ENCODE peak calls at places on chromosome 11, in six cellular contexts. One of them, this sample, is unnamed. For H3K9me3 and H3K4me1, the result is how much of the 10 kb centered on the place peaks cover.

GRCh38 chr11:10454902-10455631 is at the start of gene AMPD3:
- DNase-seq in endothelial cell of umbilical vein: no peak
- DNase-seq in adrenal gland: peak
- DNase-seq in esophagus squamous epithelium: no peak
- DNase-seq in stomach: no peak
- DNase-seq in IMR-90: peak
- DNase-seq in this sample: peak

GRCh38 chr11:3853935-3854659 is 1.4 kb upstream of the STIM1 start:
- DNase-seq in endothelial cell of umbilical vein: no peak
- DNase-seq in adrenal gland: peak
- DNase-seq in esophagus squamous epithelium: no peak
- DNase-seq in stomach: peak
- DNase-seq in IMR-90: no peak
- DNase-seq in this sample: peak

GRCh38 chr11:90234977-90235376 is 12.1 kb upstream of the CHORDC1 start:
- DNase-seq in endothelial cell of umbilical vein: no peak
- DNase-seq in adrenal gland: no peak
- DNase-seq in esophagus squamous epithelium: no peak
- DNase-seq in stomach: no peak
- DNase-seq in IMR-90: no peak
- DNase-seq in this sample: no peak

GRCh38 chr11:78085972-78086371 is 6.3 kb upstream of the NDUFC2 start:
- DNase-seq in endothelial cell of umbilical vein: no peak
- DNase-seq in adrenal gland: no peak
- DNase-seq in esophagus squamous epithelium: no peak
- DNase-seq in stomach: no peak
- DNase-seq in IMR-90: no peak
- DNase-seq in this sample: no peak

GRCh38 chr11:119518746-119519382 is 95.9 kb upstream of the THY1 start:
- DNase-seq in endothelial cell of umbilical vein: peak
- DNase-seq in adrenal gland: no peak
- DNase-seq in esophagus squamous epithelium: no peak
- DNase-seq in stomach: no peak
- DNase-seq in IMR-90: peak
- DNase-seq in this sample: no peak

GRCh38 chr11:91394073-91394717 is 830.4 kb upstream of the FAT3 start:
- DNase-seq in endothelial cell of umbilical vein: no peak
- DNase-seq in adrenal gland: no peak
- DNase-seq in esophagus squamous epithelium: no peak
- DNase-seq in stomach: no peak
- DNase-seq in IMR-90: no peak
- DNase-seq in this sample: no peak

GRCh38 chr11:102494216-102494615 is 36.3 kb downstream of the MMP7 start:
- DNase-seq in endothelial cell of umbilical vein: peak
- DNase-seq in adrenal gland: no peak
- DNase-seq in esophagus squamous epithelium: no peak
- DNase-seq in stomach: peak
- DNase-seq in IMR-90: peak
- DNase-seq in this sample: no peak

GRCh38 chr11:1896895-1897294 is 5.2 kb upstream of the PRR33 start:
- DNase-seq in endothelial cell of umbilical vein: no peak
- DNase-seq in adrenal gland: no peak
- DNase-seq in esophagus squamous epithelium: no peak
- DNase-seq in stomach: no peak
- DNase-seq in IMR-90: no peak
- DNase-seq in this sample: no peak

GRCh38 chr11:65867284-65868071 is 5.1 kb downstream of the EFEMP2 start:
- DNase-seq in endothelial cell of umbilical vein: no peak
- DNase-seq in adrenal gland: no peak
- DNase-seq in esophagus squamous epithelium: no peak
- DNase-seq in stomach: no peak
- DNase-seq in IMR-90: no peak
- DNase-seq in this sample: no peak

GRCh38 chr11:27459191-27459590 is 13.4 kb downstream of the LGR4 start:
- DNase-seq in endothelial cell of umbilical vein: no peak
- DNase-seq in adrenal gland: no peak
- DNase-seq in esophagus squamous epithelium: no peak
- DNase-seq in stomach: no peak
- DNase-seq in IMR-90: no peak
- DNase-seq in this sample: no peak

GRCh38 chr11:45885274-45885920 is at the start of gene MAPK8IP1:
- DNase-seq in endothelial cell of umbilical vein: peak
- DNase-seq in adrenal gland: peak
- DNase-seq in esophagus squamous epithelium: no peak
- DNase-seq in stomach: peak
- DNase-seq in IMR-90: no peak
- DNase-seq in this sample: no peak

GRCh38 chr11:43738600-43739409 is 58.3 kb downstream of the HSD17B12 start:
- DNase-seq in endothelial cell of umbilical vein: no peak
- DNase-seq in adrenal gland: peak
- DNase-seq in esophagus squamous epithelium: no peak
- DNase-seq in stomach: no peak
- DNase-seq in IMR-90: peak
- DNase-seq in this sample: peak

GRCh38 chr11:15800121-15800800 is 556.1 kb downstream of the SOX6 start:
- DNase-seq in endothelial cell of umbilical vein: no peak
- DNase-seq in adrenal gland: peak
- DNase-seq in esophagus squamous epithelium: no peak
- DNase-seq in stomach: peak
- DNase-seq in IMR-90: peak
- DNase-seq in this sample: peak

GRCh38 chr11:34898474-34898873 is 17.7 kb downstream of the APIP start:
- DNase-seq in endothelial cell of umbilical vein: no peak
- DNase-seq in adrenal gland: no peak
- DNase-seq in esophagus squamous epithelium: no peak
- DNase-seq in stomach: no peak
- DNase-seq in IMR-90: no peak
- DNase-seq in this sample: peak

GRCh38 chr11:34899633-34900016 is 16.6 kb downstream of the APIP start:
- DNase-seq in endothelial cell of umbilical vein: no peak
- DNase-seq in adrenal gland: no peak
- DNase-seq in esophagus squamous epithelium: no peak
- DNase-seq in stomach: no peak
- DNase-seq in IMR-90: no peak
- DNase-seq in this sample: no peak

GRCh38 chr11:34891611-34892010 is 24.6 kb downstream of the APIP start:
- DNase-seq in endothelial cell of umbilical vein: no peak
- DNase-seq in adrenal gland: no peak
- DNase-seq in esophagus squamous epithelium: no peak
- DNase-seq in stomach: no peak
- DNase-seq in IMR-90: no peak
- DNase-seq in this sample: no peak

GRCh38 chr11:34897171-34897870 is 18.9 kb downstream of the APIP start:
- DNase-seq in endothelial cell of umbilical vein: no peak
- DNase-seq in adrenal gland: no peak
- DNase-seq in esophagus squamous epithelium: no peak
- DNase-seq in stomach: no peak
- DNase-seq in IMR-90: no peak
- DNase-seq in this sample: no peak
- H3K9me3 ChIP-seq in endothelial cell of umbilical vein: under half
- H3K9me3 ChIP-seq in adrenal gland: under half
- H3K9me3 ChIP-seq in esophagus squamous epithelium: under half
- H3K9me3 ChIP-seq in stomach: under half
- H3K9me3 ChIP-seq in IMR-90: under half
- H3K9me3 ChIP-seq in this sample: under half

GRCh38 chr11:47503227-47503626 is 49.7 kb downstream of the CELF1 start:
- DNase-seq in endothelial cell of umbilical vein: no peak
- DNase-seq in adrenal gland: no peak
- DNase-seq in esophagus squamous epithelium: no peak
- DNase-seq in stomach: no peak
- DNase-seq in IMR-90: no peak
- DNase-seq in this sample: no peak
- H3K4me1 ChIP-seq in endothelial cell of umbilical vein: under half
- H3K4me1 ChIP-seq in adrenal gland: under half
- H3K4me1 ChIP-seq in esophagus squamous epithelium: half or more
- H3K4me1 ChIP-seq in stomach: half or more
- H3K4me1 ChIP-seq in IMR-90: under half
- H3K4me1 ChIP-seq in this sample: half or more

GRCh38 chr11:128720522-128720985 is 26.7 kb downstream of the FLI1 start:
- DNase-seq in endothelial cell of umbilical vein: peak
- DNase-seq in adrenal gland: no peak
- DNase-seq in esophagus squamous epithelium: no peak
- DNase-seq in stomach: peak
- DNase-seq in IMR-90: no peak
- DNase-seq in this sample: no peak
- TF ChIP-seq POLR2A in endothelial cell of umbilical vein: no peak
- TF ChIP-seq POLR2A in adrenal gland: no peak
- TF ChIP-seq POLR2A in esophagus squamous epithelium: no peak
- TF ChIP-seq POLR2A in stomach: no peak
- TF ChIP-seq POLR2A in IMR-90: no peak
- TF ChIP-seq POLR2A in this sample: no peak

GRCh38 chr11:111308140-111308539 is 9.8 kb downstream of the POU2AF3 start:
- DNase-seq in endothelial cell of umbilical vein: no peak
- DNase-seq in adrenal gland: no peak
- DNase-seq in esophagus squamous epithelium: no peak
- DNase-seq in stomach: peak
- DNase-seq in IMR-90: peak
- DNase-seq in this sample: no peak

GRCh38 chr11:111307472-111308108 is 9.2 kb downstream of the POU2AF3 start:
- DNase-seq in endothelial cell of umbilical vein: no peak
- DNase-seq in adrenal gland: no peak
- DNase-seq in esophagus squamous epithelium: no peak
- DNase-seq in stomach: no peak
- DNase-seq in IMR-90: no peak
- DNase-seq in this sample: no peak

GRCh38 chr11:111305403-111305802 is 7.1 kb downstream of the POU2AF3 start:
- DNase-seq in endothelial cell of umbilical vein: no peak
- DNase-seq in adrenal gland: no peak
- DNase-seq in esophagus squamous epithelium: no peak
- DNase-seq in stomach: no peak
- DNase-seq in IMR-90: no peak
- DNase-seq in this sample: no peak

GRCh38 chr11:111306321-111306720 is 8.0 kb downstream of the POU2AF3 start:
- DNase-seq in endothelial cell of umbilical vein: no peak
- DNase-seq in adrenal gland: no peak
- DNase-seq in esophagus squamous epithelium: no peak
- DNase-seq in stomach: no peak
- DNase-seq in IMR-90: no peak
- DNase-seq in this sample: no peak

DNA sequence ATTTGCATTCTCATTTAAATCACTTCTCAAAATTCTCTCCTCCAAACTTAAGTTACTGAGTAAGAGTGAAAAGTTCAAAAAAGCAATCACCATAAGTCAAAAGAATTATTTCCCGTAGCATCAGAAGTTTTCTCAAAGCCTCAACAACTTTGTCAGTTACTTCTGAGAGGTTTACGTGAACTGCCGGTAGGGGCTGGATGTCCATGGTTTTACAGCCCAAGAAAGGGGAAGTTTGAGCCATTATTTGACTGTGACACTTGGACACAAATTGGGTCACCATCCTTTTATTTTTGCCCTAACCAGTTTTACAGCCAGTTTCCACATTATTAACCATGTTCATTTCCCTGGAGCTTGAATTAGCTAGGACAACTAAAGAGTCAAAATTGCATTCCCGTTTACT is 7.5 kb downstream of the POU2AF3 start:
- DNase-seq in endothelial cell of umbilical vein: no peak
- DNase-seq in adrenal gland: no peak
- DNase-seq in esophagus squamous epithelium: no peak
- DNase-seq in stomach: no peak
- DNase-seq in IMR-90: no peak
- DNase-seq in this sample: no peak
- H3K9me3 ChIP-seq in endothelial cell of umbilical vein: under half
- H3K9me3 ChIP-seq in adrenal gland: under half
- H3K9me3 ChIP-seq in esophagus squamous epithelium: under half
- H3K9me3 ChIP-seq in stomach: under half
- H3K9me3 ChIP-seq in IMR-90: under half
- H3K9me3 ChIP-seq in this sample: under half